ENCODE peak calls at places on chromosomes 1 and 21, in eight cellular contexts. Z is ACHN, I is T-cell, K is adrenal gland, G is NCI-H774, W is NCI-H1694 treated with DMSO at 0.1 percent for 48 hours, O is fibroblast of pulmonary artery, X is T-helper 22 cell. R is an unnamed sample.

GRCh38 chr1:245207056-245207638 is 52.4 kb downstream of the KIF26B start:
- DNase-seq in Z (peak), I (no peak), K (no peak), G (no peak), W (no peak), O (no peak), X (no peak), R (no peak)

GRCh38 chr1:198254948-198255347 is 98.2 kb downstream of the NEK7 start:
- DNase-seq in Z (no peak), I (no peak), K (no peak), G (no peak), W (no peak), O (no peak), X (no peak), R (no peak)

GRCh38 chr1:153428073-153428638 is 11.8 kb downstream of the S100A7A start:
- DNase-seq in Z (no peak), I (no peak), K (no peak), G (no peak), W (no peak), O (no peak), X (no peak), R (no peak)

GRCh38 chr1:214178102-214178501 is 102.9 kb upstream of the SMYD2 start:
- DNase-seq in Z (no peak), I (no peak), K (no peak), G (no peak), W (no peak), O (no peak), X (no peak), R (no peak)

GRCh38 chr1:112522621-112523020 is 13.9 kb downstream of the WNT2B start:
- DNase-seq in Z (peak), I (no peak), K (no peak), G (no peak), W (no peak), O (peak), X (no peak), R (no peak)

GRCh38 chr1:81298321-81298720 is 502.4 kb upstream of the ADGRL2 start:
- DNase-seq in Z (no peak), I (no peak), K (no peak), G (no peak), W (no peak), O (no peak), X (no peak), R (no peak)

GRCh38 chr1:227926896-227927885 is 20.5 kb downstream of the WNT9A start:
- DNase-seq in Z (no peak), I (no peak), K (no peak), G (no peak), W (no peak), O (no peak), X (no peak), R (no peak)

GRCh38 chr1:47756411-47756810 is 240.8 kb downstream of the TRABD2B start:
- DNase-seq in Z (no peak), I (no peak), K (no peak), G (no peak), W (no peak), O (no peak), X (no peak), R (no peak)

GRCh38 chr1:41404308-41404755 is 43.1 kb downstream of the FOXO6 start:
- DNase-seq in Z (no peak), I (peak), K (no peak), G (peak), W (peak), O (peak), X (no peak), R (no peak)

GRCh38 chr1:48938975-48939374 is 162.3 kb upstream of the BEND5 start:
- DNase-seq in Z (no peak), I (no peak), K (no peak), G (no peak), W (no peak), O (no peak), X (no peak), R (no peak)

GRCh38 chr21:43658769-43659135 is 536 bp downstream of the HSF2BP start:
- DNase-seq in Z (no peak), I (no peak), K (peak), G (no peak), W (no peak), O (no peak), X (no peak), R (no peak)

GRCh38 chr1:40532844-40533424 is 1.5 kb downstream of the ZNF684 start:
- DNase-seq in Z (peak), I (no peak), K (no peak), G (peak), W (peak), O (peak), X (no peak), R (no peak)

GRCh38 chr1:24715658-24716057 is 29.6 kb upstream of the CLIC4 start:
- DNase-seq in Z (no peak), I (no peak), K (no peak), G (no peak), W (no peak), O (no peak), X (no peak), R (no peak)

GRCh38 chr21:35885942-35886541 is 174.3 kb downstream of the SETD4 start:
- DNase-seq in Z (no peak), I (no peak), K (no peak), G (no peak), W (no peak), O (no peak), X (no peak), R (no peak)

GRCh38 chr21:40516336-40516735 is 330.6 kb downstream of the DSCAM start:
- DNase-seq in Z (no peak), I (no peak), K (peak), G (no peak), W (no peak), O (no peak), X (no peak), R (no peak)

GRCh38 chr21:27213328-27213727 is 246.4 kb upstream of the ADAMTS5 start:
- DNase-seq in Z (peak), I (no peak), K (no peak), G (no peak), W (peak), O (peak), X (no peak), R (no peak)

GRCh38 chr1:119422631-119423030 is 7.7 kb downstream of the HSD3B2 start:
- DNase-seq in Z (no peak), I (no peak), K (no peak), G (no peak), W (no peak), O (no peak), X (no peak), R (no peak)

GRCh38 chr1:85576642-85577420 is 3.7 kb upstream of the CCN1 start:
- DNase-seq in Z (peak), I (peak), K (peak), G (peak), W (peak), O (peak), X (no peak), R (peak)

GRCh38 chr1:177945943-177946650 is 23.8 kb downstream of the SEC16B start:
- DNase-seq in Z (peak), I (no peak), K (peak), G (peak), W (peak), O (peak), X (no peak), R (no peak)

GRCh38 chr1:112735752-112736151 is 20.6 kb upstream of the PPM1J start:
- DNase-seq in Z (peak), I (no peak), K (no peak), G (no peak), W (no peak), O (peak), X (no peak), R (no peak)

GRCh38 chr1:61056674-61057439 is 25.5 kb upstream of the NFIA start:
- DNase-seq in Z (no peak), I (peak), K (peak), G (peak), W (peak), O (peak), X (peak), R (no peak)

R was measured in activated T-helper 2 cell treated with anti-CD3 and anti-CD28 coated beads, Interferon-gamma antibody, Interleukin-2, Interleukin-4, amounts not matched to agents 10 μg/mL and 5 μg/mL and 100 μg/mL, durations not matched to agents 14 hours and 24 hours and 36 hours.